ENCODE peak calls at places on chromosomes 2 and 18, in six cellular contexts. One of them, this sample, is unnamed.

GRCh38 chr18:62781893-62782292 is 66.6 kb downstream of the PHLPP1 start:
- DNase-seq in lower leg skin: peak; percentile 66
- DNase-seq in Peyer's patch: no peak
- DNase-seq in tibial artery: peak; percentile 29
- DNase-seq in NCI-H524: no peak
- DNase-seq in midbrain: no peak
- DNase-seq in this sample: no peak

GRCh38 chr2:205766765-205767359 is 84.6 kb downstream of the NRP2 start:
- DNase-seq in lower leg skin: peak; percentile 58
- DNase-seq in tibial artery: peak; percentile 58
- DNase-seq in Peyer's patch: no peak
- DNase-seq in midbrain: peak; percentile 59
- DNase-seq in NCI-H524: peak; percentile 67
- DNase-seq in this sample: peak; percentile 60

GRCh38 chr2:156399224-156399949 is 36.8 kb upstream of the GPD2 start:
- DNase-seq in tibial artery: no peak
- DNase-seq in lower leg skin: no peak
- DNase-seq in NCI-H524: no peak
- DNase-seq in Peyer's patch: no peak
- DNase-seq in midbrain: no peak
- DNase-seq in this sample: no peak

GRCh38 chr18:3511980-3512379 is 62.0 kb downstream of the TGIF1 start:
- DNase-seq in lower leg skin: no peak
- DNase-seq in Peyer's patch: no peak
- DNase-seq in midbrain: no peak
- DNase-seq in tibial artery: no peak
- DNase-seq in NCI-H524: no peak
- DNase-seq in this sample: no peak

GRCh38 chr2:188193230-188193629 is 98.4 kb upstream of the GULP1 start:
- DNase-seq in Peyer's patch: no peak
- DNase-seq in lower leg skin: no peak
- DNase-seq in midbrain: no peak
- DNase-seq in NCI-H524: no peak
- DNase-seq in tibial artery: no peak
- DNase-seq in this sample: no peak

GRCh38 chr2:187011206-187011605 is 162.2 kb upstream of the ZSWIM2 start:
- DNase-seq in midbrain: no peak
- DNase-seq in lower leg skin: no peak
- DNase-seq in NCI-H524: no peak
- DNase-seq in tibial artery: no peak
- DNase-seq in Peyer's patch: no peak
- DNase-seq in this sample: no peak

GRCh38 chr2:75828826-75829225 is 118.1 kb upstream of the GCFC2 start:
- DNase-seq in Peyer's patch: no peak
- DNase-seq in lower leg skin: no peak
- DNase-seq in NCI-H524: no peak
- DNase-seq in midbrain: no peak
- DNase-seq in tibial artery: no peak
- DNase-seq in this sample: no peak

GRCh38 chr2:14524803-14525080 is 107.8 kb upstream of the LRATD1 start:
- DNase-seq in midbrain: no peak
- DNase-seq in tibial artery: no peak
- DNase-seq in lower leg skin: no peak
- DNase-seq in Peyer's patch: no peak
- DNase-seq in NCI-H524: no peak
- DNase-seq in this sample: no peak

GRCh38 chr2:120737802-120738516 is 2.3 kb downstream of the GLI2 start:
- DNase-seq in NCI-H524: no peak
- DNase-seq in midbrain: no peak
- DNase-seq in lower leg skin: peak; percentile 54
- DNase-seq in tibial artery: no peak
- DNase-seq in Peyer's patch: no peak
- DNase-seq in this sample: no peak

GRCh38 chr18:38496222-38496810 is 930.7 kb upstream of the CELF4 start:
- DNase-seq in NCI-H524: no peak
- DNase-seq in midbrain: no peak
- DNase-seq in tibial artery: no peak
- DNase-seq in lower leg skin: no peak
- DNase-seq in Peyer's patch: no peak
- DNase-seq in this sample: no peak

GRCh38 chr2:213020268-213020667 is 131.1 kb downstream of the IKZF2 start:
- DNase-seq in NCI-H524: no peak
- DNase-seq in tibial artery: no peak
- DNase-seq in lower leg skin: no peak
- DNase-seq in midbrain: no peak
- DNase-seq in Peyer's patch: no peak
- DNase-seq in this sample: no peak

GRCh38 chr2:104872866-104873688 is 19.2 kb downstream of the POU3F3 start:
- DNase-seq in NCI-H524: peak; percentile 81
- DNase-seq in midbrain: peak; percentile 92
- DNase-seq in tibial artery: no peak
- DNase-seq in lower leg skin: peak; percentile 52
- DNase-seq in Peyer's patch: peak; percentile 71
- DNase-seq in this sample: peak; percentile 97

GRCh38 chr2:143885461-143885860 is 634.5 kb downstream of the ZEB2 start:
- DNase-seq in NCI-H524: no peak
- DNase-seq in midbrain: no peak
- DNase-seq in Peyer's patch: no peak
- DNase-seq in tibial artery: no peak
- DNase-seq in lower leg skin: no peak
- DNase-seq in this sample: no peak

GRCh38 chr2:158661231-158661630 is 133.9 kb upstream of the DAPL1 start:
- DNase-seq in lower leg skin: no peak
- DNase-seq in tibial artery: no peak
- DNase-seq in Peyer's patch: no peak
- DNase-seq in NCI-H524: no peak
- DNase-seq in midbrain: no peak
- DNase-seq in this sample: no peak

GRCh38 chr2:240300261-240300821 is 135.1 kb upstream of the GPC1 start:
- DNase-seq in midbrain: no peak
- DNase-seq in Peyer's patch: peak; percentile 32
- DNase-seq in tibial artery: no peak
- DNase-seq in lower leg skin: peak; percentile 7
- DNase-seq in NCI-H524: no peak
- DNase-seq in this sample: no peak

GRCh38 chr2:233995985-233996384 is 54.5 kb upstream of the SPP2 start:
- DNase-seq in tibial artery: no peak
- DNase-seq in lower leg skin: no peak
- DNase-seq in Peyer's patch: no peak
- DNase-seq in midbrain: no peak
- DNase-seq in NCI-H524: no peak
- DNase-seq in this sample: no peak

GRCh38 chr2:39688181-39688580 is 22.5 kb downstream of the TMEM178A start:
- DNase-seq in lower leg skin: no peak
- DNase-seq in midbrain: no peak
- DNase-seq in Peyer's patch: no peak
- DNase-seq in NCI-H524: no peak
- DNase-seq in tibial artery: no peak
- DNase-seq in this sample: no peak

GRCh38 chr2:56183643-56184499 is at the start of gene CCDC85A:
- DNase-seq in tibial artery: peak; percentile 83
- DNase-seq in lower leg skin: peak; percentile 77
- DNase-seq in Peyer's patch: peak; percentile 87
- DNase-seq in midbrain: peak; percentile 83
- DNase-seq in NCI-H524: peak; percentile 88
- DNase-seq in this sample: peak; percentile 69

GRCh38 chr2:207676827-207677354 is 34.5 kb upstream of the CCNYL1 start:
- DNase-seq in tibial artery: no peak
- DNase-seq in Peyer's patch: no peak
- DNase-seq in NCI-H524: no peak
- DNase-seq in midbrain: no peak
- DNase-seq in lower leg skin: no peak
- DNase-seq in this sample: no peak

GRCh38 chr18:61992285-61992684 is 99.5 kb upstream of the RNF152 start:
- DNase-seq in lower leg skin: no peak
- DNase-seq in tibial artery: no peak
- DNase-seq in midbrain: no peak
- DNase-seq in NCI-H524: no peak
- DNase-seq in Peyer's patch: no peak
- DNase-seq in this sample: no peak

GRCh38 chr2:97748397-97748796 is 35.0 kb downstream of the ZAP70 start:
- DNase-seq in NCI-H524: peak; percentile 67
- DNase-seq in Peyer's patch: no peak
- DNase-seq in tibial artery: no peak
- DNase-seq in lower leg skin: no peak
- DNase-seq in midbrain: no peak
- DNase-seq in this sample: peak; percentile 16

GRCh38 chr2:235066895-235067294 is 115.1 kb downstream of the SH3BP4 start:
- DNase-seq in midbrain: no peak
- DNase-seq in tibial artery: no peak
- DNase-seq in Peyer's patch: no peak
- DNase-seq in NCI-H524: peak; percentile 11
- DNase-seq in lower leg skin: no peak
- DNase-seq in this sample: no peak

GRCh38 chr2:76556054-76556453 is 845.3 kb upstream of the GCFC2 start:
- DNase-seq in midbrain: no peak
- DNase-seq in NCI-H524: no peak
- DNase-seq in lower leg skin: no peak
- DNase-seq in tibial artery: no peak
- DNase-seq in Peyer's patch: no peak
- DNase-seq in this sample: no peak

GRCh38 chr2:177245010-177245422 is 19.5 kb downstream of the NFE2L2 start:
- DNase-seq in NCI-H524: no peak
- DNase-seq in Peyer's patch: no peak
- DNase-seq in midbrain: no peak
- DNase-seq in lower leg skin: no peak
- DNase-seq in tibial artery: no peak
- DNase-seq in this sample: no peak

GRCh38 chr2:180000434-180000833 is 6.7 kb downstream of the CWC22 start:
- DNase-seq in lower leg skin: no peak
- DNase-seq in midbrain: no peak
- DNase-seq in NCI-H524: no peak
- DNase-seq in tibial artery: no peak
- DNase-seq in Peyer's patch: no peak
- DNase-seq in this sample: no peak

This sample was measured in pons.